ENCODE peak calls at places on chromosomes 6 and 20, in nine cellular contexts. E is tibial artery; I is heart left ventricle; J is ovary; L is fibroblast of lung; C is BJ; V is DND-41; M is CD8-positive, alpha-beta T cell; X is tibial nerve. R is an unnamed sample. For H3K27me3, the result is how much of the 10 kb centered on the place peaks cover.

GRCh38 chr6:40484066-40484465 is 103.1 kb downstream of the LRFN2 start:
- DNase-seq in X (no peak), E (no peak), V (no peak), C (no peak), L (no peak), J (no peak), I (no peak), M (no peak), R (no peak)

GRCh38 chr20:5400164-5400762 is 83.5 kb upstream of the PROKR2 start:
- DNase-seq in I (no peak), V (peak), X (no peak), C (no peak), J (no peak), E (no peak), M (no peak), L (peak), R (no peak)

GRCh38 chr6:4653141-4653540 is 123.1 kb upstream of the CDYL start:
- DNase-seq in E (no peak), V (no peak), L (no peak), M (no peak), I (no peak), X (no peak), C (no peak), J (no peak), R (no peak)

GRCh38 chr6:3887150-3887700 is 38.1 kb downstream of the FAM50B start:
- DNase-seq in C (no peak), X (peak), J (no peak), I (no peak), M (no peak), L (peak), E (peak), V (no peak), R (no peak)

GRCh38 chr20:33291830-33292355 is 8.9 kb downstream of the BPIFB1 start:
- DNase-seq in C (no peak), I (no peak), J (no peak), L (peak), E (peak), V (peak), M (peak), X (peak), R (peak)

GRCh38 chr20:13510837-13511488 is 127.8 kb downstream of the TASP1 start:
- DNase-seq in X (peak), M (no peak), I (no peak), J (no peak), E (peak), C (no peak), V (no peak), L (no peak), R (no peak)

GRCh38 chr6:40713002-40713719 is 126.0 kb upstream of the LRFN2 start:
- DNase-seq in E (no peak), V (no peak), M (no peak), C (no peak), X (no peak), L (no peak), I (no peak), J (no peak), R (peak)

GRCh38 chr6:113047932-113048331 is 700.8 kb downstream of the RFPL4B start:
- DNase-seq in E (no peak), J (no peak), X (no peak), I (no peak), M (no peak), C (peak), V (no peak), L (no peak), R (no peak)

GRCh38 chr20:62860924-62861691 is 514 bp downstream of the TCFL5 start:
- DNase-seq in X (no peak), C (no peak), E (no peak), L (no peak), J (peak), M (peak), I (peak), V (peak), R (no peak)

GRCh38 chr6:111845441-111845871 is 27.8 kb downstream of the FYN start:
- DNase-seq in V (no peak), M (no peak), I (no peak), C (no peak), L (no peak), E (no peak), J (no peak), X (no peak), R (no peak)

GRCh38 chr6:114030767-114031166 is 59.8 kb upstream of the HDAC2 start:
- DNase-seq in M (no peak), L (no peak), E (no peak), J (no peak), C (no peak), V (no peak), I (no peak), X (no peak), R (no peak)

GRCh38 chr6:130018830-130019795 is 732 bp downstream of the L3MBTL3 start:
- DNase-seq in V (no peak), C (no peak), E (peak), I (peak), J (peak), X (peak), M (peak), L (peak), R (peak)

GRCh38 chr6:5726976-5727718 is 279.6 kb downstream of the NRN1 start:
- DNase-seq in I (no peak), M (no peak), X (no peak), L (peak), E (no peak), C (no peak), V (no peak), J (no peak), R (no peak)

GRCh38 chr6:43228951-43229802 is at the start of gene DNPH1:
- DNase-seq in E (peak), V (peak), X (peak), J (peak), L (peak), I (peak), M (peak), C (no peak), R (peak)

GRCh38 chr20:8535403-8536003 is 403.4 kb downstream of the PLCB1 start:
- DNase-seq in L (peak), M (no peak), E (no peak), V (peak), J (no peak), C (no peak), I (no peak), X (no peak), R (peak)

GRCh38 chr20:33373735-33374605 is 27.3 kb downstream of the CDK5RAP1 start:
- DNase-seq in C (peak), E (no peak), X (no peak), I (no peak), M (no peak), V (no peak), J (no peak), L (peak), R (no peak)

GRCh38 chr20:61932199-61932592 is 133.5 kb downstream of the TAF4 start:
- DNase-seq in J (no peak), L (no peak), E (peak), V (no peak), X (no peak), C (no peak), I (peak), M (no peak), R (peak)

GRCh38 chr6:26195924-26196845 is 109.0 kb downstream of the HFE start:
- DNase-seq in C (no peak), M (peak), E (no peak), X (no peak), J (peak), I (no peak), V (peak), L (peak), R (no peak)

GRCh38 chr6:39003072-39003471 is 45.5 kb upstream of the GLP1R start:
- DNase-seq in X (no peak), M (no peak), I (no peak), J (no peak), E (no peak), L (no peak), V (no peak), C (no peak), R (peak)

GRCh38 chr6:43292763-43293318 is 5.2 kb upstream of the SLC22A7 start:
- DNase-seq in E (no peak), J (no peak), V (no peak), C (no peak), I (peak), L (no peak), M (no peak), X (no peak), R (no peak)

GRCh38 chr20:44716309-44717106 is 1.3 kb downstream of the CCN5 start:
- DNase-seq in E (no peak), X (no peak), C (no peak), M (no peak), L (no peak), V (no peak), J (no peak), I (no peak), R (no peak)

GRCh38 chr20:44356353-44356723 is 839 bp downstream of the HNF4A start:
- DNase-seq in C (no peak), J (no peak), I (no peak), L (no peak), E (no peak), X (no peak), V (no peak), M (no peak), R (no peak)

GRCh38 chr6:147058786-147059434 is 145.3 kb upstream of the STXBP5 start:
- DNase-seq in X (no peak), M (no peak), I (no peak), V (no peak), E (no peak), J (no peak), L (no peak), C (no peak), R (peak)

GRCh38 chr6:159974932-159975331 is 6.0 kb downstream of the IGF2R start:
- DNase-seq in L (no peak), E (no peak), M (no peak), C (no peak), I (no peak), V (no peak), J (no peak), X (no peak), R (no peak)

GRCh38 chr6:31129130-31129529 is 8.9 kb upstream of the CDSN start:
- DNase-seq in J (no peak), M (no peak), C (no peak), L (no peak), E (no peak), I (no peak), X (no peak), V (no peak), R (no peak)

GRCh38 chr6:146876271-146877151 is 277.7 kb downstream of the ADGB start:
- DNase-seq in I (no peak), C (no peak), X (no peak), J (no peak), E (no peak), L (no peak), M (no peak), V (no peak), R (no peak)

GRCh38 chr6:137646506-137646905 is 152.3 kb upstream of the OLIG3 start:
- DNase-seq in V (no peak), X (no peak), L (no peak), J (no peak), M (no peak), C (no peak), E (no peak), I (no peak), R (no peak)

GRCh38 chr6:116015560-116015959 is 45.1 kb downstream of the FRK start:
- DNase-seq in L (no peak), I (no peak), X (no peak), C (no peak), M (no peak), E (no peak), V (no peak), J (no peak), R (no peak)

DNA sequence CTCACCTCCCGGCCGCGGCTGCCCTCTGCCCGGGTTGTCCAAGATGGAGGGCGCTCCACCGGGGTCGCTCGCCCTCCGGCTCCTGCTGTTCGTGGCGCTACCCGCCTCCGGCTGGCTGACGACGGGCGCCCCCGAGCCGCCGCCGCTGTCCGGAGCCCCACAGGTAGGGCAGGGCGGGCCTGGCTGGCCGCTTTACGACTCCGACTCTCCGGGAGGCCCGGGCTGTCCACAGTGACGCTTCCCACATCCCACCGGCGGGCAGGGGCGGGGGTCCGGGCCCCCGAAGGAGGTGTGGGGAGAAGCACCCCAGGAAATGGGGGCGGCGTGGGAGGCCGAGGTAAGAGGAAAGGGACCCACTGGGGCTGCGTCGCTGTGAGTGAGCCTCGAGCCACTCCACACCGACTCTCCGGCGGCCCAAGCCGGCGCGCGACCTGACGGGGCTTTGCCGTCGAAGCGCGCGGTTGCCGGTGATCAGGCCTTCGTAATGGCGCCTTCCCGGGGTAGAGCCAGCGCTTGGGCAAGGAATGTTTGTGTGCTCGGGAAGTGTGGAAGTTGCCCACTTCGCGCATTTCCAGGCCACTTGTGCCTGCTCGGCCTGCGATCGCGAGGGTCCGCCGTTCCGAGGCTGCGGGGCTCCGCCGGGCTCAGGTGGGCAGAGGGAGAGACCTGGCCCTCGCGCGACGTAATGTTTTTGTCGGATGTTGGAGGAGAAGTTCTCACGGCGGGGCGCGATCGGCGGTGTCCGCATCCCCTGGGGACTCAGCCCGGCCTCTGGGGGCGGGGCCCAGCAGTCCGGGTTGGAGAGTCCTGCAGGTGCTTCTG is at the start of gene GINM1:
- DNase-seq in L (peak), X (peak), I (peak), C (no peak), M (peak), E (peak), J (peak), V (peak), R (peak)
- TF ChIP-seq CTCF in L (no peak), X (peak), I (no peak), C (no peak), M (no peak), E (no peak), J (no peak), V (peak), R (no peak)

GRCh38 chr6:167858086-167858591 is 31.4 kb downstream of the AFDN start:
- DNase-seq in C (peak), L (peak), V (no peak), E (no peak), X (no peak), M (no peak), I (no peak), J (no peak), R (no peak)
- H3K4me3 ChIP-seq in C (no peak), L (no peak), V (no peak), E (no peak), X (no peak), M (no peak), I (no peak), J (no peak), R (no peak)

GRCh38 chr6:16167219-16167618 is 38.3 kb downstream of the MYLIP start:
- DNase-seq in J (no peak), M (no peak), X (no peak), L (no peak), I (no peak), V (no peak), C (no peak), E (no peak), R (no peak)

GRCh38 chr6:16168858-16169257 is 40.0 kb downstream of the MYLIP start:
- DNase-seq in V (no peak), I (no peak), X (no peak), M (peak), C (no peak), E (no peak), J (no peak), L (peak), R (peak)

GRCh38 chr6:16165641-16166040 is 36.8 kb downstream of the MYLIP start:
- DNase-seq in I (no peak), C (no peak), M (no peak), L (no peak), E (no peak), V (no peak), X (no peak), J (no peak), R (no peak)

GRCh38 chr6:16163535-16164300 is 34.8 kb downstream of the MYLIP start:
- DNase-seq in M (no peak), I (no peak), C (no peak), X (no peak), L (no peak), E (no peak), V (no peak), J (no peak), R (no peak)

GRCh38 chr6:16168121-16168520 is 39.2 kb downstream of the MYLIP start:
- DNase-seq in J (no peak), V (no peak), M (no peak), E (no peak), L (no peak), I (no peak), X (no peak), C (no peak), R (no peak)
- H3K27me3 ChIP-seq in J (under half), V (under half), M (under half), E (under half), L (under half), I (under half), X (under half), C (under half), R (under half)

GRCh38 chr6:108091288-108091687 is 16.7 kb upstream of the OSTM1 start:
- DNase-seq in V (no peak), X (no peak), E (no peak), I (no peak), J (no peak), L (no peak), M (no peak), C (no peak), R (no peak)
- TF ChIP-seq CTCF in V (no peak), X (no peak), E (no peak), I (no peak), J (no peak), L (no peak), M (no peak), C (no peak), R (no peak)

GRCh38 chr6:54204921-54205511 is 93.8 kb downstream of the MLIP start:
- DNase-seq in V (no peak), L (no peak), J (no peak), I (no peak), M (no peak), E (no peak), X (no peak), C (no peak), R (no peak)
- H3K4me3 ChIP-seq in V (no peak), L (no peak), J (no peak), I (no peak), M (no peak), E (no peak), X (no peak), C (no peak), R (no peak)

R was measured in WERI-Rb-1.